ENCODE peak calls at places on chromosomes 16 and 17, in five cellular contexts. One of them, this sample, is unnamed.

GRCh38 chr17:76432712-76433336 is 20.1 kb downstream of the UBE2O start:
- DNase-seq in adrenal gland: no peak
- DNase-seq in astrocyte of the cerebellum: no peak
- DNase-seq in AG04450: no peak
- DNase-seq in fibroblast of mammary gland: peak; percentile 51
- DNase-seq in this sample: no peak

GRCh38 chr16:72961115-72961832 is 86.7 kb downstream of the ZFHX3 start:
- DNase-seq in astrocyte of the cerebellum: no peak
- DNase-seq in adrenal gland: peak; percentile 72
- DNase-seq in fibroblast of mammary gland: peak; percentile 34
- DNase-seq in AG04450: no peak
- DNase-seq in this sample: peak; percentile 12

GRCh38 chr17:37305406-37305905 is 70.3 kb upstream of the C17orf78 start:
- DNase-seq in astrocyte of the cerebellum: no peak
- DNase-seq in AG04450: no peak
- DNase-seq in adrenal gland: no peak
- DNase-seq in fibroblast of mammary gland: no peak
- DNase-seq in this sample: no peak

GRCh38 chr17:40993856-40994255 is at the start of gene KRTAP3-3:
- DNase-seq in fibroblast of mammary gland: no peak
- DNase-seq in astrocyte of the cerebellum: no peak
- DNase-seq in adrenal gland: no peak
- DNase-seq in AG04450: no peak
- DNase-seq in this sample: no peak

GRCh38 chr17:27315322-27315721 is 21.4 kb downstream of the WSB1 start:
- DNase-seq in AG04450: peak; percentile 86
- DNase-seq in adrenal gland: peak; percentile 84
- DNase-seq in astrocyte of the cerebellum: peak; percentile 83
- DNase-seq in fibroblast of mammary gland: peak; percentile 82
- DNase-seq in this sample: peak; percentile 91

GRCh38 chr17:6106212-6106611 is 36.0 kb downstream of the WSCD1 start:
- DNase-seq in AG04450: no peak
- DNase-seq in fibroblast of mammary gland: no peak
- DNase-seq in adrenal gland: no peak
- DNase-seq in astrocyte of the cerebellum: no peak
- DNase-seq in this sample: no peak

GRCh38 chr16:27389272-27389961 is 12.6 kb upstream of the IL21R start:
- DNase-seq in fibroblast of mammary gland: no peak
- DNase-seq in astrocyte of the cerebellum: no peak
- DNase-seq in AG04450: no peak
- DNase-seq in adrenal gland: peak; percentile 23
- DNase-seq in this sample: no peak

GRCh38 chr16:87392823-87393679 is 915 bp downstream of the MAP1LC3B start:
- DNase-seq in AG04450: no peak
- DNase-seq in astrocyte of the cerebellum: no peak
- DNase-seq in fibroblast of mammary gland: peak; percentile 56
- DNase-seq in adrenal gland: peak; percentile 82
- DNase-seq in this sample: no peak

GRCh38 chr16:87789437-87790277 is 23.9 kb upstream of the KLHDC4 start:
- DNase-seq in adrenal gland: no peak
- DNase-seq in AG04450: peak; percentile 39
- DNase-seq in astrocyte of the cerebellum: no peak
- DNase-seq in fibroblast of mammary gland: peak; percentile 81
- DNase-seq in this sample: peak; percentile 59

GRCh38 chr17:64984776-64985521 is 65.7 kb upstream of the LRRC37A3 start:
- DNase-seq in fibroblast of mammary gland: peak; percentile 16
- DNase-seq in astrocyte of the cerebellum: no peak
- DNase-seq in AG04450: no peak
- DNase-seq in adrenal gland: peak; percentile 89
- DNase-seq in this sample: no peak

GRCh38 chr17:74816883-74817620 is 40.9 kb upstream of the NAT9 start:
- DNase-seq in astrocyte of the cerebellum: no peak
- DNase-seq in fibroblast of mammary gland: no peak
- DNase-seq in AG04450: no peak
- DNase-seq in adrenal gland: no peak
- DNase-seq in this sample: no peak

GRCh38 chr17:39782481-39782880 is 44.7 kb downstream of the GRB7 start:
- DNase-seq in AG04450: no peak
- DNase-seq in adrenal gland: no peak
- DNase-seq in fibroblast of mammary gland: no peak
- DNase-seq in astrocyte of the cerebellum: no peak
- DNase-seq in this sample: no peak

GRCh38 chr16:30904114-30904780 is 7.8 kb downstream of the CTF1 start:
- DNase-seq in fibroblast of mammary gland: no peak
- DNase-seq in adrenal gland: no peak
- DNase-seq in astrocyte of the cerebellum: no peak
- DNase-seq in AG04450: no peak
- DNase-seq in this sample: no peak

GRCh38 chr17:51461578-51462004 is 201.2 kb downstream of the UTP18 start:
- DNase-seq in AG04450: peak; percentile 4
- DNase-seq in adrenal gland: peak; percentile 76
- DNase-seq in fibroblast of mammary gland: peak; percentile 54
- DNase-seq in astrocyte of the cerebellum: no peak
- DNase-seq in this sample: no peak

GRCh38 chr16:56742030-56742984 is 12.4 kb downstream of the NUP93 start:
- DNase-seq in AG04450: peak; percentile 54
- DNase-seq in fibroblast of mammary gland: peak; percentile 87
- DNase-seq in astrocyte of the cerebellum: peak; percentile 49
- DNase-seq in adrenal gland: no peak
- DNase-seq in this sample: peak; percentile 70

GRCh38 chr16:54194008-54194731 is 92.4 kb downstream of the IRX3 start:
- DNase-seq in adrenal gland: peak; percentile 57
- DNase-seq in astrocyte of the cerebellum: peak; percentile 20
- DNase-seq in fibroblast of mammary gland: peak; percentile 71
- DNase-seq in AG04450: no peak
- DNase-seq in this sample: no peak

GRCh38 chr17:6069611-6070279 is 434 bp upstream of the WSCD1 start:
- DNase-seq in astrocyte of the cerebellum: no peak
- DNase-seq in AG04450: no peak
- DNase-seq in fibroblast of mammary gland: no peak
- DNase-seq in adrenal gland: no peak
- DNase-seq in this sample: no peak

GRCh38 chr16:57620316-57621231 is 7.9 kb upstream of the ADGRG1 start:
- DNase-seq in AG04450: no peak
- DNase-seq in fibroblast of mammary gland: no peak
- DNase-seq in adrenal gland: no peak
- DNase-seq in astrocyte of the cerebellum: no peak
- DNase-seq in this sample: no peak

GRCh38 chr16:12801511-12802042 is 2.1 kb downstream of the CPPED1 start:
- DNase-seq in astrocyte of the cerebellum: peak; percentile 16
- DNase-seq in adrenal gland: peak; percentile 57
- DNase-seq in fibroblast of mammary gland: peak; percentile 80
- DNase-seq in AG04450: no peak
- DNase-seq in this sample: no peak

GRCh38 chr16:86343733-86344585 is 166.4 kb upstream of the FOXF1 start:
- DNase-seq in adrenal gland: no peak
- DNase-seq in AG04450: no peak
- DNase-seq in fibroblast of mammary gland: no peak
- DNase-seq in astrocyte of the cerebellum: no peak
- DNase-seq in this sample: no peak

GRCh38 chr17:49616546-49617205 is 41.0 kb downstream of the NXPH3 start:
- DNase-seq in adrenal gland: peak; percentile 67
- DNase-seq in AG04450: no peak
- DNase-seq in astrocyte of the cerebellum: peak; percentile 91
- DNase-seq in fibroblast of mammary gland: peak; percentile 93
- DNase-seq in this sample: no peak

GRCh38 chr16:85027968-85028637 is 508 bp downstream of the KIAA0513 start:
- DNase-seq in adrenal gland: no peak
- DNase-seq in AG04450: no peak
- DNase-seq in fibroblast of mammary gland: no peak
- DNase-seq in astrocyte of the cerebellum: no peak
- DNase-seq in this sample: no peak

GRCh38 chr16:53864819-53865491 is 161.0 kb downstream of the FTO start:
- DNase-seq in adrenal gland: no peak
- DNase-seq in fibroblast of mammary gland: peak; percentile 46
- DNase-seq in AG04450: no peak
- DNase-seq in astrocyte of the cerebellum: no peak
- DNase-seq in this sample: no peak

GRCh38 chr17:7315570-7316243 is 547 bp upstream of the GPS2 start:
- DNase-seq in AG04450: no peak
- DNase-seq in fibroblast of mammary gland: no peak
- DNase-seq in astrocyte of the cerebellum: no peak
- DNase-seq in adrenal gland: peak; percentile 76
- DNase-seq in this sample: no peak

GRCh38 chr16:10511829-10512228 is 68.6 kb downstream of the EMP2 start:
- DNase-seq in AG04450: no peak
- DNase-seq in adrenal gland: no peak
- DNase-seq in fibroblast of mammary gland: no peak
- DNase-seq in astrocyte of the cerebellum: no peak
- DNase-seq in this sample: no peak

GRCh38 chr16:4908854-4909401 is 28.0 kb downstream of the PPL start:
- DNase-seq in fibroblast of mammary gland: no peak
- DNase-seq in adrenal gland: no peak
- DNase-seq in astrocyte of the cerebellum: no peak
- DNase-seq in AG04450: no peak
- DNase-seq in this sample: no peak

GRCh38 chr16:83954577-83955016 is 1.6 kb downstream of the OSGIN1 start:
- DNase-seq in adrenal gland: peak; percentile 87
- DNase-seq in astrocyte of the cerebellum: no peak
- DNase-seq in AG04450: no peak
- DNase-seq in fibroblast of mammary gland: peak; percentile 28
- DNase-seq in this sample: no peak

GRCh38 chr17:17712268-17712924 is 31.1 kb downstream of the RAI1 start:
- DNase-seq in adrenal gland: no peak
- DNase-seq in fibroblast of mammary gland: peak; percentile 88
- DNase-seq in astrocyte of the cerebellum: no peak
- DNase-seq in AG04450: peak; percentile 80
- DNase-seq in this sample: no peak

GRCh38 chr16:3646348-3646920 is 8.1 kb upstream of the DNASE1 start:
- DNase-seq in AG04450: no peak
- DNase-seq in fibroblast of mammary gland: no peak
- DNase-seq in adrenal gland: peak; percentile 47
- DNase-seq in astrocyte of the cerebellum: peak; percentile 15
- DNase-seq in this sample: no peak

GRCh38 chr17:82678265-82678891 is 20.1 kb downstream of the RAB40B start:
- DNase-seq in astrocyte of the cerebellum: no peak
- DNase-seq in fibroblast of mammary gland: no peak
- DNase-seq in AG04450: no peak
- DNase-seq in adrenal gland: no peak
- DNase-seq in this sample: no peak

GRCh38 chr17:65220732-65221131 is 83.6 kb downstream of the RGS9 start:
- DNase-seq in adrenal gland: no peak
- DNase-seq in AG04450: no peak
- DNase-seq in astrocyte of the cerebellum: no peak
- DNase-seq in fibroblast of mammary gland: no peak
- DNase-seq in this sample: no peak

GRCh38 chr17:21034350-21035235 is 8.2 kb downstream of the USP22 start:
- DNase-seq in AG04450: no peak
- DNase-seq in astrocyte of the cerebellum: no peak
- DNase-seq in adrenal gland: no peak
- DNase-seq in fibroblast of mammary gland: peak; percentile 34
- DNase-seq in this sample: no peak

GRCh38 chr16:27790546-27791403 is 240.8 kb downstream of the KATNIP start:
- DNase-seq in AG04450: no peak
- DNase-seq in fibroblast of mammary gland: no peak
- DNase-seq in adrenal gland: no peak
- DNase-seq in astrocyte of the cerebellum: no peak
- DNase-seq in this sample: no peak

DNA sequence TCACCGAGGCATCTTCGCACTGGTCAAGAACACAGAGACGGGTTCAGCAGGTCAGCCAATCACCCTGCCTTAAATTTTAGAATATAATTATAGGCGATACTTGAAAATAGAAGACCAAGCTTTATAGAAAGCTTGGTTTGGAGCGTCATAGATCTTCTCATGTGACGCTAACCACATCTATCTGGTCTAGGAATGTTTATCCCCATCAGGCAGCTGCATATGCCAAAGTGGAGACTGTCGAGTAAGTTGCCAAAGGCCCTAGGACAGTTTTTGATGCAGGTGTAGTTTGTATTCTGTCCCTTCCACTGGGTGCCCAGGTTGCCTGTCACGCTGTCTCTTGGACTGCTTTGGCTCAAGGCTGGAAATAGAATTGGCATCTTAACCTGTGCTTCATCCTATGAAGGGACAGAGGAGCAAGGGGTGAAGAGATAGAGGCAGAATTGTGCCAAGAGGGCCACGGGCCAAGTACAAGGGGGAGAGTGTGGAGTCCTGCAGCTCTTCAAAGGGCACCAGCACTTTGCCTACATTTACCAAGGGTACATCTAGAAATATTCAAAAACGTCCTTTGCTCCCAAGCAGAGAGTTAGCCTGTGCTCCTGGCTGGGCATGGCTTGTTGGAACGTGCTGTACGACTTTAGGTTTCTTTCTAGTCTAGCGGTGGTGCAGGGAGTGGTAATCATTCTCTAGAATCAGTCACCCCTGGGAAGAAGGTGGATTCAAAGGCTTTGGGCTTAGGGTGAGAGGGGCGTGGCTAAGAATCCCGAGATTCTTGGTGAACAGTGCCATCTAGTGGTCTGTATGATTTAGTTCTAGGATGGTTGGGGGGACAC is 5.3 kb upstream of the WIPI1 start:
- DNase-seq in fibroblast of mammary gland: peak; percentile 88
- DNase-seq in AG04450: peak; percentile 65
- DNase-seq in astrocyte of the cerebellum: peak; percentile 77
- DNase-seq in adrenal gland: peak; percentile 86
- DNase-seq in this sample: peak; percentile 71
- TF ChIP-seq CTCF in fibroblast of mammary gland: peak; percentile 72
- TF ChIP-seq CTCF in AG04450: peak; percentile 74
- TF ChIP-seq CTCF in astrocyte of the cerebellum: peak; percentile 59
- TF ChIP-seq CTCF in adrenal gland: peak; percentile 66
- TF ChIP-seq CTCF in this sample: peak; percentile 52

GRCh38 chr16:11670171-11671131 is 2.2 kb downstream of the SNN start:
- DNase-seq in AG04450: no peak
- DNase-seq in adrenal gland: no peak
- DNase-seq in fibroblast of mammary gland: no peak
- DNase-seq in astrocyte of the cerebellum: no peak
- DNase-seq in this sample: no peak
- H3K4me3 ChIP-seq in AG04450: peak overlapping the region; percentile 86
- H3K4me3 ChIP-seq in adrenal gland: peak overlapping the region; percentile 95
- H3K4me3 ChIP-seq in fibroblast of mammary gland: no peak overlapping the region
- H3K4me3 ChIP-seq in astrocyte of the cerebellum: peak overlapping the region; percentile 77
- H3K4me3 ChIP-seq in this sample: no peak overlapping the region

GRCh38 chr16:89146211-89147005 is 25.1 kb upstream of the CDH15 start:
- DNase-seq in adrenal gland: no peak
- DNase-seq in astrocyte of the cerebellum: no peak
- DNase-seq in fibroblast of mammary gland: no peak
- DNase-seq in AG04450: no peak
- DNase-seq in this sample: no peak

GRCh38 chr16:89143201-89143741 is 28.3 kb upstream of the CDH15 start:
- DNase-seq in adrenal gland: no peak
- DNase-seq in AG04450: no peak
- DNase-seq in fibroblast of mammary gland: no peak
- DNase-seq in astrocyte of the cerebellum: no peak
- DNase-seq in this sample: no peak

GRCh38 chr16:89143911-89144675 is 27.5 kb upstream of the CDH15 start:
- DNase-seq in fibroblast of mammary gland: no peak
- DNase-seq in astrocyte of the cerebellum: no peak
- DNase-seq in AG04450: no peak
- DNase-seq in adrenal gland: no peak
- DNase-seq in this sample: no peak

GRCh38 chr16:89144681-89145080 is 26.9 kb upstream of the CDH15 start:
- DNase-seq in AG04450: no peak
- DNase-seq in adrenal gland: no peak
- DNase-seq in fibroblast of mammary gland: no peak
- DNase-seq in astrocyte of the cerebellum: no peak
- DNase-seq in this sample: no peak

GRCh38 chr16:89145406-89146161 is 26.0 kb upstream of the CDH15 start:
- DNase-seq in astrocyte of the cerebellum: no peak
- DNase-seq in AG04450: no peak
- DNase-seq in fibroblast of mammary gland: no peak
- DNase-seq in adrenal gland: no peak
- DNase-seq in this sample: no peak
- TF ChIP-seq CTCF in astrocyte of the cerebellum: no peak
- TF ChIP-seq CTCF in AG04450: no peak
- TF ChIP-seq CTCF in fibroblast of mammary gland: no peak
- TF ChIP-seq CTCF in adrenal gland: no peak
- TF ChIP-seq CTCF in this sample: no peak

GRCh38 chr17:79757140-79757745 is 20.7 kb upstream of the CBX2 start:
- DNase-seq in astrocyte of the cerebellum: no peak
- DNase-seq in AG04450: no peak
- DNase-seq in adrenal gland: no peak
- DNase-seq in fibroblast of mammary gland: no peak
- DNase-seq in this sample: no peak
- H3K4me3 ChIP-seq in astrocyte of the cerebellum: no peak overlapping the region
- H3K4me3 ChIP-seq in AG04450: no peak overlapping the region
- H3K4me3 ChIP-seq in adrenal gland: no peak overlapping the region
- H3K4me3 ChIP-seq in fibroblast of mammary gland: no peak overlapping the region
- H3K4me3 ChIP-seq in this sample: no peak overlapping the region